ENCODE peak calls at places on chromosome X, in four cellular contexts. I is SK-N-SH, O is heart left ventricle, U is tibial nerve. K is an unnamed sample.

GRCh38 chrX:1519022-1519497 is 17.9 kb downstream of the P2RY8 start:
- DNase-seq in U (no peak), O (no peak), I (no peak), K (no peak)

GRCh38 chrX:12080265-12080664 is 58.0 kb upstream of the FRMPD4 start:
- DNase-seq in O (no peak), I (peak), U (peak), K (no peak)

GRCh38 chrX:46582964-46583363 is 9.4 kb downstream of the CHST7 start:
- DNase-seq in U (peak), O (no peak), I (no peak), K (no peak)

GRCh38 chrX:70979136-70979762 is 48.4 kb upstream of the SLC7A3 start:
- DNase-seq in U (no peak), I (peak), O (no peak), K (no peak)

GRCh38 chrX:12955882-12956703 is 18.8 kb upstream of the TMSB4X start:
- DNase-seq in O (peak), U (peak), I (no peak), K (no peak)

GRCh38 chrX:17597836-17598434 is 139.4 kb upstream of the SCML1 start:
- DNase-seq in U (peak), I (peak), O (peak), K (peak)

GRCh38 chrX:26295425-26295824 is 79.5 kb downstream of the MAGEB5 start:
- DNase-seq in O (no peak), U (no peak), I (no peak), K (no peak)

GRCh38 chrX:23251043-23251442 is 83.6 kb upstream of the PTCHD1 start:
- DNase-seq in O (no peak), U (no peak), I (no peak), K (no peak)

GRCh38 chrX:149010026-149010898 is 494.8 kb downstream of the IDS start:
- DNase-seq in O (no peak), U (no peak), I (no peak), K (no peak)

GRCh38 chrX:131675596-131676194 is 131.8 kb downstream of the OR13H1 start:
- DNase-seq in O (no peak), I (peak), U (no peak), K (no peak)

GRCh38 chrX:82748901-82749505 is 759.1 kb upstream of the POU3F4 start:
- DNase-seq in I (no peak), U (no peak), O (no peak), K (no peak)

GRCh38 chrX:115400960-115401359 is 111.4 kb downstream of the LUZP4 start:
- DNase-seq in U (no peak), I (no peak), O (peak), K (no peak)

GRCh38 chrX:46461653-46462191 is 83.5 kb downstream of the ZNF674 start:
- DNase-seq in U (no peak), O (no peak), I (no peak), K (no peak)

GRCh38 chrX:85544609-85545008 is 165.1 kb upstream of the POF1B start:
- DNase-seq in O (no peak), I (no peak), U (no peak), K (no peak)

GRCh38 chrX:39157796-39158195 is 356.5 kb downstream of the MID1IP1 start:
- DNase-seq in O (no peak), U (no peak), I (no peak), K (no peak)

GRCh38 chrX:136395271-136395670 is 92.5 kb upstream of the BRS3 start:
- DNase-seq in O (no peak), U (no peak), I (no peak), K (no peak)

GRCh38 chrX:123860983-123861382 is 1.1 kb downstream of the XIAP start:
- DNase-seq in I (no peak), U (no peak), O (no peak), K (no peak)

GRCh38 chrX:53374923-53375322 is 47.5 kb downstream of the SMC1A start:
- DNase-seq in O (no peak), U (no peak), I (no peak), K (no peak)

GRCh38 chrX:626745-627509 is 3.7 kb upstream of the SHOX start:
- DNase-seq in O (no peak), U (no peak), I (no peak), K (no peak)

GRCh38 chrX:103791233-103791632 is 14.6 kb downstream of the PLP1 start:
- DNase-seq in O (no peak), U (no peak), I (no peak), K (no peak)

GRCh38 chrX:10048076-10048475 is 80.9 kb downstream of the CLDN34 start:
- DNase-seq in O (no peak), I (no peak), U (no peak), K (no peak)

GRCh38 chrX:146967296-146967695 is 152.8 kb upstream of the CXorf51A start:
- DNase-seq in I (no peak), U (no peak), O (no peak), K (no peak)

GRCh38 chrX:42536286-42536685 is 241.7 kb downstream of the PPP1R2C start:
- DNase-seq in O (no peak), U (no peak), I (no peak), K (no peak)

GRCh38 chrX:39000802-39001201 is 199.5 kb downstream of the MID1IP1 start:
- DNase-seq in O (no peak), U (no peak), I (peak), K (no peak)

GRCh38 chrX:65866146-65866545 is 173.7 kb downstream of the VSIG4 start:
- DNase-seq in O (no peak), U (no peak), I (no peak), K (no peak)

GRCh38 chrX:3461824-3462508 is 115.5 kb upstream of the MXRA5 start:
- DNase-seq in I (no peak), U (no peak), O (no peak), K (no peak)

GRCh38 chrX:3271485-3272186 is 74.8 kb downstream of the MXRA5 start:
- DNase-seq in U (no peak), I (no peak), O (no peak), K (no peak)

GRCh38 chrX:48896611-48897011 is 957 bp downstream of the TIMM17B start:
- DNase-seq in O (no peak), U (no peak), I (no peak), K (no peak)

GRCh38 chrX:41779058-41779564 is 55.1 kb downstream of the GPR82 start:
- DNase-seq in I (no peak), O (no peak), U (no peak), K (no peak)

GRCh38 chrX:48466696-48467095 is 3.4 kb downstream of the SLC38A5 start:
- DNase-seq in U (no peak), I (peak), O (no peak), K (no peak)

GRCh38 chrX:39309721-39310152 is 508.5 kb downstream of the MID1IP1 start:
- DNase-seq in O (no peak), I (peak), U (peak), K (no peak)

GRCh38 chrX:108186811-108187210 is 95.2 kb downstream of the ATG4A start:
- DNase-seq in O (no peak), I (no peak), U (no peak), K (no peak)

GRCh38 chrX:17814557-17814956 is 46.5 kb downstream of the RAI2 start:
- DNase-seq in I (no peak), U (no peak), O (no peak), K (no peak)

GRCh38 chrX:63784346-63784901 is 590 bp downstream of the ARHGEF9 start:
- DNase-seq in O (no peak), U (no peak), I (no peak), K (no peak)

GRCh38 chrX:48475774-48476577 is at the start of gene FTSJ1:
- DNase-seq in U (peak), O (peak), I (peak), K (peak)

GRCh38 chrX:150446995-150447394 is 83.9 kb downstream of the MAMLD1 start:
- DNase-seq in O (no peak), I (no peak), U (no peak), K (no peak)

GRCh38 chrX:14837155-14837554 is 35.7 kb downstream of the FANCB start:
- DNase-seq in U (no peak), I (no peak), O (no peak), K (no peak)

GRCh38 chrX:16882188-16882587 is 12.0 kb upstream of the RBBP7 start:
- DNase-seq in I (peak), U (no peak), O (no peak), K (no peak)

GRCh38 chrX:23513121-23513520 is 154.2 kb upstream of the PRDX4 start:
- DNase-seq in I (no peak), O (no peak), U (no peak), K (no peak)

GRCh38 chrX:68940601-68941000 is 111.8 kb downstream of the EFNB1 start:
- DNase-seq in O (no peak), I (no peak), U (no peak), K (peak)

GRCh38 chrX:29617276-29617675 is 598.1 kb upstream of the MAGEB2 start:
- DNase-seq in U (no peak), I (no peak), O (no peak), K (no peak)

DNA sequence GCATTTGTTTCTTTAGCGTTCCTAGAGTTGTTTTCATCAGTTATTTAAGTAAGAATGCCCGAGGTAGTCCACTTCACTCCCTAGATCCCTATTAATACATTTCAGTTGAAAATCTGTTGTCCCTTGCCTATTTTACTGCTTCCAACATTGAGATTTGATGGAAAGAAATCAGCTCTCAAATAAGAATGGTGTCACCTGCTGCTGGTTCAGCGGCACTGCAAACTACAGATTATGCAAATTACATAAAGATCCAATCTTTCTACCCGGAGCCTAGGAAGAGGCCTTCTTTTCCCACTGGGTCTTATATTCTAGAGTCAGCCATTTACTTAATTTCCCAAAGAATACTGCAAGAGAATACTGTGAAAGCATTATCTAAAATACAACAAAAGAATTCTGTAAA is 597.6 kb upstream of the MAGEB2 start:
- DNase-seq in I (no peak), U (no peak), O (no peak), K (no peak)
- TF ChIP-seq CTCF in I (peak), U (no peak), O (no peak), K (no peak)

GRCh38 chrX:80648023-80648422 is 161.7 kb downstream of the BRWD3 start:
- DNase-seq in I (peak), O (no peak), U (no peak), K (no peak)
- TF ChIP-seq CTCF in I (peak), O (peak), U (peak), K (no peak)

DNA sequence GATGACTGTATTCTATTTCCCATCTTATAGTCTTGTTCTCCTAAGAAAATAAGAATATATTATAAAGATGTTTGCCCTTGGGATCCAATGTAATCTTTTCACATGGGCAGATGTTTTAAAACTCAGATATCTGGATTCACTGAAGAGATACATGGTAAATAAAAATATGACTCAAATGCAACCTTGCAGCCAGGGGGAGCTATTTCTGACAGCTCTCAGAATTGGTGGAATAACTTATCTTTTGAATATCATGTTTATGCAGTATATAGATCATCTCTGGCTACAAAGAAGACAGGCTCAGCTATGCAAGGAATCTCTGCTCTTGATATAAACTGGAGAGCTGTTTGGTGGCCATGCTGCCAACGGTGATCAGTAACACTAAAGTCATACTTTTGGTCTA is 274.7 kb downstream of the GLUD2 start:
- DNase-seq in I (no peak), O (no peak), U (no peak), K (no peak)
- TF ChIP-seq CTCF in I (peak), O (peak), U (no peak), K (peak)

GRCh38 chrX:52363247-52363883 is 5.5 kb upstream of the XAGE2 start:
- DNase-seq in O (no peak), U (no peak), I (no peak), K (no peak)
- TF ChIP-seq CTCF in O (no peak), U (no peak), I (no peak), K (no peak)

K was measured in mesothelial cell of epicardium.